ENCODE peak calls at places on chromosomes 1 and 21, in eight cellular contexts. H, G, S, F, C, B, I and Z are unnamed samples.

GRCh38 chr1:42936309-42937078 is 22.2 kb downstream of the SLC2A1 start:
- DNase-seq in H (no peak), G (peak), S (no peak), F (no peak), C (peak), B (no peak), I (peak), Z (no peak)

GRCh38 chr1:220278991-220279390 is 6.7 kb upstream of the RAB3GAP2 start:
- DNase-seq in H (no peak), G (no peak), S (no peak), F (no peak), C (no peak), B (no peak), I (peak), Z (no peak)

GRCh38 chr1:11913291-11913690 is 12.9 kb downstream of the KIAA2013 start:
- DNase-seq in H (no peak), G (no peak), S (no peak), F (no peak), C (no peak), B (no peak), I (no peak), Z (no peak)

GRCh38 chr1:225445644-225446297 is 17.9 kb upstream of the LBR start:
- DNase-seq in H (no peak), G (no peak), S (no peak), F (no peak), C (no peak), B (no peak), I (peak), Z (no peak)

GRCh38 chr1:214255509-214255908 is 25.4 kb upstream of the SMYD2 start:
- DNase-seq in H (no peak), G (no peak), S (no peak), F (no peak), C (no peak), B (no peak), I (no peak), Z (no peak)

GRCh38 chr21:36104306-36105300 is 30.3 kb upstream of the CBR3 start:
- DNase-seq in H (peak), G (peak), S (peak), F (peak), C (peak), B (no peak), I (peak), Z (no peak)

GRCh38 chr1:39154553-39155361 is 49.7 kb upstream of the MACF1 start:
- DNase-seq in H (no peak), G (peak), S (no peak), F (no peak), C (no peak), B (no peak), I (peak), Z (no peak)

GRCh38 chr1:156476501-156477298 is 23.9 kb downstream of the MEF2D start:
- DNase-seq in H (no peak), G (peak), S (no peak), F (no peak), C (no peak), B (no peak), I (peak), Z (no peak)

GRCh38 chr21:35400233-35400939 is 351.3 kb upstream of the RUNX1 start:
- DNase-seq in H (no peak), G (no peak), S (no peak), F (peak), C (peak), B (no peak), I (peak), Z (no peak)

GRCh38 chr1:157803851-157804250 is 16.1 kb downstream of the FCRL1 start:
- DNase-seq in H (no peak), G (no peak), S (no peak), F (no peak), C (no peak), B (no peak), I (no peak), Z (no peak)

GRCh38 chr1:155205035-155205434 is 2.7 kb downstream of the THBS3 start:
- DNase-seq in H (no peak), G (no peak), S (peak), F (no peak), C (no peak), B (no peak), I (no peak), Z (no peak)

GRCh38 chr1:196535727-196536126 is 72.5 kb downstream of the KCNT2 start:
- DNase-seq in H (no peak), G (no peak), S (no peak), F (no peak), C (peak), B (peak), I (peak), Z (no peak)

GRCh38 chr1:84715620-84716019 is 25.4 kb upstream of the SSX2IP start:
- DNase-seq in H (no peak), G (no peak), S (no peak), F (no peak), C (peak), B (no peak), I (no peak), Z (no peak)

GRCh38 chr1:63630666-63631065 is 37.5 kb downstream of the PGM1 start:
- DNase-seq in H (no peak), G (no peak), S (no peak), F (no peak), C (no peak), B (no peak), I (no peak), Z (no peak)